ENCODE peak calls at places on chromosomes 1 and 21, in ten cellular contexts. V is CD8-positive, alpha-beta T cell; S is right cardiac atrium; I is K562; W is A549; N is fibroblast of lung; T is adrenal gland; E is CD4-positive, alpha-beta memory T cell; U is SJSA1; Y is mesenchymal stem cell. X is an unnamed sample.

GRCh38 chr1:44723496-44724407 is 7.2 kb downstream of the RNU5D-1 start:
- DNase-seq in V (peak; percentile 42), S (peak; percentile 72), I (no peak), W (no peak), N (no peak), T (no peak), E (peak; percentile 59), U (no peak), Y (no peak), X (no peak)

GRCh38 chr1:90114521-90115141 is 119.7 kb downstream of the ZNF326 start:
- DNase-seq in V (no peak), S (no peak), I (peak; percentile 27), W (peak; percentile 20), N (peak; percentile 33), T (no peak), E (no peak), U (no peak), Y (peak; percentile 50), X (no peak)

GRCh38 chr1:208269338-208269666 is 25.1 kb upstream of the PLXNA2 start:
- DNase-seq in V (no peak), S (no peak), I (no peak), W (no peak), N (no peak), T (no peak), E (no peak), U (no peak), Y (no peak), X (no peak)

GRCh38 chr1:21872445-21873079 is 60.5 kb downstream of the LDLRAD2 start:
- DNase-seq in V (no peak), S (peak; percentile 55), I (no peak), W (no peak), N (no peak), T (no peak), E (no peak), U (no peak), Y (no peak), X (no peak)

GRCh38 chr1:60271041-60271440 is 197.5 kb upstream of the C1orf87 start:
- DNase-seq in V (no peak), S (no peak), I (no peak), W (no peak), N (no peak), T (no peak), E (no peak), U (no peak), Y (no peak), X (no peak)

GRCh38 chr1:85224734-85225623 is 24.2 kb upstream of the SYDE2 start:
- DNase-seq in V (no peak), S (no peak), I (peak; percentile 76), W (no peak), N (no peak), T (no peak), E (no peak), U (no peak), Y (peak; percentile 49), X (no peak)

GRCh38 chr21:45504021-45504515 is 38.2 kb downstream of the SLC19A1 start:
- DNase-seq in V (no peak), S (peak; percentile 38), I (peak; percentile 36), W (no peak), N (no peak), T (no peak), E (no peak), U (no peak), Y (no peak), X (no peak)

GRCh38 chr1:59249738-59250137 is 47.2 kb upstream of the FGGY start:
- DNase-seq in V (no peak), S (no peak), I (no peak), W (no peak), N (no peak), T (no peak), E (no peak), U (no peak), Y (no peak), X (no peak)

GRCh38 chr1:185074307-185074706 is 28.9 kb downstream of the RNF2 start:
- DNase-seq in V (no peak), S (no peak), I (no peak), W (no peak), N (peak; percentile 66), T (no peak), E (no peak), U (no peak), Y (peak; percentile 17), X (no peak)

GRCh38 chr1:55836086-55836485 is 620.9 kb upstream of the USP24 start:
- DNase-seq in V (no peak), S (no peak), I (no peak), W (no peak), N (no peak), T (no peak), E (no peak), U (no peak), Y (no peak), X (no peak)

GRCh38 chr1:19814244-19814661 is 830 bp downstream of the RNF186 start:
- DNase-seq in V (no peak), S (no peak), I (no peak), W (no peak), N (no peak), T (no peak), E (no peak), U (no peak), Y (no peak), X (no peak)

GRCh38 chr21:43361493-43362296 is 65.2 kb downstream of the SIK1 start:
- DNase-seq in V (peak; percentile 52), S (peak; percentile 83), I (no peak), W (no peak), N (no peak), T (no peak), E (peak; percentile 80), U (no peak), Y (peak; percentile 35), X (peak; percentile 72)

GRCh38 chr1:202831906-202832305 is 21.2 kb downstream of the PCAT6 start:
- DNase-seq in V (no peak), S (no peak), I (no peak), W (no peak), N (no peak), T (no peak), E (no peak), U (no peak), Y (no peak), X (no peak)

GRCh38 chr1:93079685-93080141 is 630 bp downstream of the MTF2 start:
- DNase-seq in V (peak; percentile 16), S (no peak), I (peak; percentile 59), W (no peak), N (peak; percentile 19), T (peak; percentile 33), E (peak; percentile 37), U (peak; percentile 50), Y (peak; percentile 35), X (peak; percentile 8)

GRCh38 chr1:166182281-166182680 is 15.5 kb upstream of the FAM78B start:
- DNase-seq in V (no peak), S (no peak), I (no peak), W (no peak), N (no peak), T (no peak), E (no peak), U (no peak), Y (no peak), X (no peak)

GRCh38 chr1:22452401-22452963 is 831 bp downstream of the ZBTB40 start:
- DNase-seq in V (no peak), S (no peak), I (no peak), W (no peak), N (peak; percentile 53), T (no peak), E (no peak), U (no peak), Y (no peak), X (no peak)

GRCh38 chr21:34890724-34891609 is 158.1 kb downstream of the RUNX1 start:
- DNase-seq in V (no peak), S (no peak), I (no peak), W (no peak), N (peak; percentile 61), T (no peak), E (peak; percentile 43), U (peak; percentile 56), Y (peak; percentile 73), X (no peak)

GRCh38 chr1:14945132-14946010 is 208.2 kb upstream of the TMEM51 start:
- DNase-seq in V (no peak), S (peak; percentile 86), I (no peak), W (no peak), N (peak; percentile 93), T (no peak), E (no peak), U (peak; percentile 60), Y (peak; percentile 90), X (no peak)

GRCh38 chr1:235017719-235018118 is 110.9 kb downstream of the TOMM20 start:
- DNase-seq in V (no peak), S (no peak), I (no peak), W (no peak), N (peak; percentile 61), T (no peak), E (no peak), U (no peak), Y (peak; percentile 62), X (no peak)
- H3K27ac ChIP-seq in V (no peak overlapping the region), S (no peak overlapping the region), I (no peak overlapping the region), W (peak overlapping the region; percentile 57), N (peak overlapping the region; percentile 1), T (no peak overlapping the region), E (no peak overlapping the region), U (peak overlapping the region; percentile 63), Y (peak overlapping the region; percentile 3), X (no peak overlapping the region)

DNA sequence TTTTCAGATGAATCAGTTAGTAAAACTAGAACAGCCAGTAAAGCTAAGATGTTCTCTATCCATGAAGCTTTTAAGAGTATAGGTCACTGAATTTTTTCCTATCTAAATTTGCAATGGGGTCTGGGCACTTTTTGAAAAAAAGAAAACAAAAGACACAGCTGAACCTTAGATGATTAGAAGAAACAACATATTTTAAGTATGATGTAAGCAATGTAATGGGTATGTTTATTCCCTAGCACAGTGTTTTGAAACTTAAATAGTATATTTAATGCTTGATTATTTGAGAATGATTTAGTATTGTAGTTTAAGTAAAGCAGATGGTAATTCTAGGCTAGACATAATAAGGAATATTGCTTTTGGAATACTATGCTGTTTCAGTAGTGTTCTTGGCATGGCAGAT is 36.2 kb downstream of the KCTD3 start:
- DNase-seq in V (no peak), S (no peak), I (no peak), W (no peak), N (no peak), T (no peak), E (no peak), U (no peak), Y (no peak), X (no peak)
- H3K27ac ChIP-seq in V (no peak overlapping the region), S (no peak overlapping the region), I (no peak overlapping the region), W (no peak overlapping the region), N (no peak overlapping the region), T (no peak overlapping the region), E (no peak overlapping the region), U (peak overlapping the region; percentile 40), Y (no peak overlapping the region), X (no peak overlapping the region)

DNA sequence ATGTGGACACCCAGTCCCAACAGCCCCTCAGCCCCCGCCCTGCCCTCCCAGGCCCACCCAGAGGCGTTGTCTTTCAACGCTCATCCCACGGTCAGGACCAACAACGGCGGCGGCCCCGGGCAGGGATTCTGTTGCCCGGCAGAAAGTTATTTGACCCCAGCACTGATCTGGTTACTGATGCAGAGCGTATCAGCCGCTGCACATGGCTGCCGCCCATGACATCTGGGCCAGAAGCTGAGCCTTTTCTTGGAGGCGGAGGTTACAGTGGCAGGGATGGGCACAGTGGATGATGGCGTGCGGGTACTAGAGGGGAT is 127.1 kb upstream of the ARHGEF16 start:
- DNase-seq in V (no peak), S (peak; percentile 41), I (no peak), W (no peak), N (no peak), T (no peak), E (no peak), U (no peak), Y (no peak), X (no peak)
- H3K27ac ChIP-seq in V (no peak overlapping the region), S (no peak overlapping the region), I (no peak overlapping the region), W (no peak overlapping the region), N (no peak overlapping the region), T (no peak overlapping the region), E (no peak overlapping the region), U (no peak overlapping the region), Y (no peak overlapping the region), X (no peak overlapping the region)

GRCh38 chr1:234400773-234401172 is 27.5 kb downstream of the COA6 start:
- DNase-seq in V (no peak), S (no peak), I (no peak), W (no peak), N (no peak), T (no peak), E (no peak), U (no peak), Y (peak; percentile 28), X (no peak)
- H3K27ac ChIP-seq in V (no peak overlapping the region), S (no peak overlapping the region), I (no peak overlapping the region), W (no peak overlapping the region), N (no peak overlapping the region), T (no peak overlapping the region), E (peak overlapping the region; percentile 38), U (no peak overlapping the region), Y (no peak overlapping the region), X (peak overlapping the region; percentile 3)

X was measured in CD8-positive, alpha-beta memory T cell.